ENCODE peak calls at places on chromosomes 2 and 18, in four cellular contexts. One of them, this sample, is unnamed.

GRCh38 chr2:121386707-121387106 is 101.7 kb upstream of the TFCP2L1 start:
- DNase-seq in Calu3: no peak
- DNase-seq in gastrocnemius medialis: no peak
- DNase-seq in GM10248: no peak
- DNase-seq in this sample: no peak

GRCh38 chr2:48474599-48475298 is 55.2 kb upstream of the STON1 start:
- DNase-seq in GM10248: no peak
- DNase-seq in gastrocnemius medialis: no peak
- DNase-seq in Calu3: no peak
- DNase-seq in this sample: no peak

GRCh38 chr2:85175369-85176299 is 42.4 kb downstream of the TCF7L1 start:
- DNase-seq in gastrocnemius medialis: peak
- DNase-seq in Calu3: no peak
- DNase-seq in GM10248: no peak
- DNase-seq in this sample: no peak

GRCh38 chr2:42513252-42513918 is 19.6 kb upstream of the KCNG3 start:
- DNase-seq in Calu3: peak
- DNase-seq in gastrocnemius medialis: no peak
- DNase-seq in GM10248: peak
- DNase-seq in this sample: peak

GRCh38 chr2:13413989-13414388 is 697.3 kb downstream of the TRIB2 start:
- DNase-seq in gastrocnemius medialis: no peak
- DNase-seq in GM10248: no peak
- DNase-seq in Calu3: no peak
- DNase-seq in this sample: no peak

GRCh38 chr2:17309186-17309585 is 209.1 kb downstream of the RAD51AP2 start:
- DNase-seq in Calu3: no peak
- DNase-seq in GM10248: no peak
- DNase-seq in gastrocnemius medialis: no peak
- DNase-seq in this sample: no peak

GRCh38 chr2:190979906-190980629 is 33.9 kb downstream of the STAT1 start:
- DNase-seq in GM10248: no peak
- DNase-seq in gastrocnemius medialis: no peak
- DNase-seq in Calu3: no peak
- DNase-seq in this sample: no peak

GRCh38 chr18:49613741-49614151 is 51.9 kb downstream of the LIPG start:
- DNase-seq in gastrocnemius medialis: no peak
- DNase-seq in GM10248: no peak
- DNase-seq in Calu3: peak
- DNase-seq in this sample: no peak

GRCh38 chr2:213316001-213316735 is 31.9 kb downstream of the SPAG16 start:
- DNase-seq in Calu3: no peak
- DNase-seq in gastrocnemius medialis: no peak
- DNase-seq in GM10248: no peak
- DNase-seq in this sample: no peak

GRCh38 chr2:241177935-241178334 is 10.5 kb upstream of the ANO7 start:
- DNase-seq in GM10248: no peak
- DNase-seq in Calu3: no peak
- DNase-seq in gastrocnemius medialis: no peak
- DNase-seq in this sample: no peak

GRCh38 chr2:161273038-161273760 is 35.0 kb upstream of the PSMD14 start:
- DNase-seq in GM10248: peak
- DNase-seq in Calu3: peak
- DNase-seq in gastrocnemius medialis: no peak
- DNase-seq in this sample: peak

GRCh38 chr18:34978533-34978893 is 62.7 kb upstream of the MAPRE2 start:
- DNase-seq in Calu3: no peak
- DNase-seq in gastrocnemius medialis: no peak
- DNase-seq in GM10248: no peak
- DNase-seq in this sample: no peak

GRCh38 chr2:55051026-55051866 is 995 bp upstream of the RTN4 start:
- DNase-seq in GM10248: no peak
- DNase-seq in Calu3: peak
- DNase-seq in gastrocnemius medialis: peak
- DNase-seq in this sample: no peak

GRCh38 chr18:42183746-42184145 is 228.7 kb downstream of the PIK3C3 start:
- DNase-seq in Calu3: peak
- DNase-seq in gastrocnemius medialis: no peak
- DNase-seq in GM10248: no peak
- DNase-seq in this sample: no peak

GRCh38 chr2:3302751-3303582 is 74.7 kb downstream of the EIPR1 start:
- DNase-seq in Calu3: no peak
- DNase-seq in gastrocnemius medialis: no peak
- DNase-seq in GM10248: no peak
- DNase-seq in this sample: no peak

GRCh38 chr2:178392215-178392614 is 58.8 kb downstream of the PRKRA start:
- DNase-seq in GM10248: no peak
- DNase-seq in gastrocnemius medialis: no peak
- DNase-seq in Calu3: no peak
- DNase-seq in this sample: no peak

GRCh38 chr18:31943895-31944816 is 1.2 kb upstream of the TRAPPC8 start:
- DNase-seq in GM10248: no peak
- DNase-seq in gastrocnemius medialis: no peak
- DNase-seq in Calu3: no peak
- DNase-seq in this sample: no peak

GRCh38 chr2:7703048-7703447 is 785.8 kb downstream of the RNF144A start:
- DNase-seq in gastrocnemius medialis: no peak
- DNase-seq in Calu3: no peak
- DNase-seq in GM10248: no peak
- DNase-seq in this sample: no peak

GRCh38 chr2:163419000-163419575 is 316.7 kb downstream of the FIGN start:
- DNase-seq in GM10248: no peak
- DNase-seq in Calu3: no peak
- DNase-seq in gastrocnemius medialis: no peak
- DNase-seq in this sample: no peak

GRCh38 chr2:177056540-177056939 is 156.1 kb upstream of the HNRNPA3 start:
- DNase-seq in GM10248: no peak
- DNase-seq in Calu3: no peak
- DNase-seq in gastrocnemius medialis: no peak
- DNase-seq in this sample: no peak

GRCh38 chr2:216283038-216283900 is 89.0 kb downstream of the MARCHF4 start:
- DNase-seq in gastrocnemius medialis: no peak
- DNase-seq in GM10248: peak
- DNase-seq in Calu3: peak
- DNase-seq in this sample: peak

GRCh38 chr2:127173073-127173472 is 47.0 kb downstream of the CYP27C1 start:
- DNase-seq in gastrocnemius medialis: peak
- DNase-seq in Calu3: no peak
- DNase-seq in GM10248: no peak
- DNase-seq in this sample: no peak

GRCh38 chr2:32559136-32559535 is 68.7 kb upstream of the TTC27 start:
- DNase-seq in GM10248: no peak
- DNase-seq in gastrocnemius medialis: no peak
- DNase-seq in Calu3: no peak
- DNase-seq in this sample: no peak

GRCh38 chr18:52670903-52671302 is 330.9 kb downstream of the DCC start:
- DNase-seq in GM10248: no peak
- DNase-seq in Calu3: peak
- DNase-seq in gastrocnemius medialis: no peak
- DNase-seq in this sample: no peak

GRCh38 chr2:85435986-85436835 is 17.7 kb downstream of the SH2D6 start:
- DNase-seq in GM10248: no peak
- DNase-seq in gastrocnemius medialis: no peak
- DNase-seq in Calu3: no peak
- DNase-seq in this sample: no peak

GRCh38 chr2:120397362-120397811 is 51.5 kb downstream of the INHBB start:
- DNase-seq in GM10248: no peak
- DNase-seq in Calu3: no peak
- DNase-seq in gastrocnemius medialis: no peak
- DNase-seq in this sample: no peak

GRCh38 chr2:232483296-232483922 is 4.2 kb downstream of the ECEL1 start:
- DNase-seq in gastrocnemius medialis: no peak
- DNase-seq in GM10248: no peak
- DNase-seq in Calu3: no peak
- DNase-seq in this sample: no peak
- TF ChIP-seq CTCF in gastrocnemius medialis: no peak
- TF ChIP-seq CTCF in GM10248: no peak
- TF ChIP-seq CTCF in Calu3: no peak
- TF ChIP-seq CTCF in this sample: no peak

GRCh38 chr18:48036641-48037421 is 106.4 kb upstream of the SMAD2 start:
- DNase-seq in Calu3: no peak
- DNase-seq in gastrocnemius medialis: no peak
- DNase-seq in GM10248: no peak
- DNase-seq in this sample: no peak

GRCh38 chr18:48039769-48040215 is 109.3 kb upstream of the SMAD2 start:
- DNase-seq in GM10248: no peak
- DNase-seq in Calu3: no peak
- DNase-seq in gastrocnemius medialis: no peak
- DNase-seq in this sample: no peak

GRCh38 chr18:48036191-48036590 is 105.7 kb upstream of the SMAD2 start:
- DNase-seq in GM10248: no peak
- DNase-seq in gastrocnemius medialis: no peak
- DNase-seq in Calu3: no peak
- DNase-seq in this sample: no peak

GRCh38 chr18:48038636-48039035 is 108.2 kb upstream of the SMAD2 start:
- DNase-seq in Calu3: no peak
- DNase-seq in GM10248: no peak
- DNase-seq in gastrocnemius medialis: no peak
- DNase-seq in this sample: no peak

DNA sequence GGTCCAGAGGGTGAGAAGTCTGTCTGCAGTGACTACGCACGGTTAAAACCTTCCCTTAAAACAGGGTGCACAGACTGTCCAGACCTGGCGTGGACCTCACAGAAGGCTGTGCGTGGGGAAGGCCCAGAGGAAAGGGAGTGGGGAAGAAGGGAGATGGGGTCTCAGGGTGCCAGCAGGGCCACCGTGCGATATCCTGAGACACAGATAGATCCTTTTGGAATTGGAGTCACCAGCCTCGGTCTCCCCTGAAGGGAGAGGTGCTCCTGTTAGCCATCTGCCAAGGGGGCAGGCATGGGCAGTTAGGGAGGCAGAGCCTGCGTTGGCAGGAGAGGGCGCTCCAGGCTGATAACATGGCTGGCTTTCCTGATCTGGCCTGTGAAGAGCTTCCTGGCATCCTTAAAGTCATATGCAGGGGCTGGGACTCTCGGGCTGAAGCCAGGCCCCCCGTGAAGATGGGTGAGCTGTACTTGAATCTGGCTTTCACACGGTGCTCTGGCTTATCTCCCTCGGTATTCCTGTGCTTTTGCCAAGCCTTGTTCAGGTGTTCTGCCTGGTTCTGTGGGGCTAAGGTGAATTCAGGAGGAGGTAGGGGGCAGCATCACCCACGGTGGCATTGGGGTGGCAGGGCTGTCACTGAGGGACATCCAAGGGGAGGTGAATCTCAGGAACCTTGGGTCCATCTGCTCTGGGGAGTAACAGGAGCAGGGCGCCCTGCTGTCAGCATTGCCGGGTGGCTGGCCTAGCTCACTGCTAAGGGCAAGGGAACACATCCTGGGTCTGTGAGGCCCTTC is 107.2 kb upstream of the SMAD2 start:
- DNase-seq in Calu3: peak
- DNase-seq in GM10248: no peak
- DNase-seq in gastrocnemius medialis: no peak
- DNase-seq in this sample: no peak
- TF ChIP-seq CTCF in Calu3: no peak
- TF ChIP-seq CTCF in GM10248: no peak
- TF ChIP-seq CTCF in gastrocnemius medialis: peak
- TF ChIP-seq CTCF in this sample: no peak

GRCh38 chr18:12014976-12015696 is 33.8 kb downstream of the IMPA2 start:
- DNase-seq in gastrocnemius medialis: no peak
- DNase-seq in Calu3: no peak
- DNase-seq in GM10248: no peak
- DNase-seq in this sample: no peak
- TF ChIP-seq CTCF in gastrocnemius medialis: no peak
- TF ChIP-seq CTCF in Calu3: no peak
- TF ChIP-seq CTCF in GM10248: no peak
- TF ChIP-seq CTCF in this sample: no peak

GRCh38 chr2:53475320-53475719 is 292.3 kb upstream of the CHAC2 start:
- DNase-seq in Calu3: peak
- DNase-seq in gastrocnemius medialis: no peak
- DNase-seq in GM10248: no peak
- DNase-seq in this sample: no peak

GRCh38 chr2:53476800-53477199 is 290.8 kb upstream of the CHAC2 start:
- DNase-seq in GM10248: no peak
- DNase-seq in Calu3: peak
- DNase-seq in gastrocnemius medialis: no peak
- DNase-seq in this sample: no peak

GRCh38 chr2:53473762-53474161 is 293.8 kb upstream of the CHAC2 start:
- DNase-seq in gastrocnemius medialis: no peak
- DNase-seq in Calu3: no peak
- DNase-seq in GM10248: no peak
- DNase-seq in this sample: no peak

GRCh38 chr2:53475766-53476165 is 291.8 kb upstream of the CHAC2 start:
- DNase-seq in gastrocnemius medialis: no peak
- DNase-seq in Calu3: no peak
- DNase-seq in GM10248: no peak
- DNase-seq in this sample: no peak

GRCh38 chr2:53473236-53473635 is 294.4 kb upstream of the CHAC2 start:
- DNase-seq in Calu3: no peak
- DNase-seq in gastrocnemius medialis: no peak
- DNase-seq in GM10248: no peak
- DNase-seq in this sample: no peak
- TF ChIP-seq CTCF in Calu3: no peak
- TF ChIP-seq CTCF in gastrocnemius medialis: peak
- TF ChIP-seq CTCF in GM10248: no peak
- TF ChIP-seq CTCF in this sample: peak

GRCh38 chr2:46297546-46298271 is 502 bp downstream of the EPAS1 start:
- DNase-seq in GM10248: peak
- DNase-seq in Calu3: peak
- DNase-seq in gastrocnemius medialis: peak
- DNase-seq in this sample: peak

GRCh38 chr2:46296216-46296839 is 879 bp upstream of the EPAS1 start:
- DNase-seq in Calu3: peak
- DNase-seq in gastrocnemius medialis: no peak
- DNase-seq in GM10248: peak
- DNase-seq in this sample: peak

GRCh38 chr2:46293466-46293865 is 3.7 kb upstream of the EPAS1 start:
- DNase-seq in GM10248: no peak
- DNase-seq in Calu3: no peak
- DNase-seq in gastrocnemius medialis: no peak
- DNase-seq in this sample: no peak

GRCh38 chr2:46296840-46297545 is at the start of gene EPAS1:
- DNase-seq in GM10248: peak
- DNase-seq in Calu3: peak
- DNase-seq in gastrocnemius medialis: peak
- DNase-seq in this sample: peak

GRCh38 chr2:46294185-46294836 is 2.9 kb upstream of the EPAS1 start:
- DNase-seq in gastrocnemius medialis: no peak
- DNase-seq in Calu3: peak
- DNase-seq in GM10248: peak
- DNase-seq in this sample: peak
- TF ChIP-seq CTCF in gastrocnemius medialis: peak
- TF ChIP-seq CTCF in Calu3: peak
- TF ChIP-seq CTCF in GM10248: peak
- TF ChIP-seq CTCF in this sample: peak

This sample was measured in GM13976.